ENCODE peak calls at places on chromosomes 7 and 10, in nine cellular contexts. P, F, Z, M, N, B, C, H and I are unnamed samples.

GRCh38 chr10:15106352-15107013 is 9.3 kb downstream of the RPP38 start:
- DNase-seq in M (peak; percentile 42), Z (peak; percentile 63), P (peak; percentile 3), F (peak; percentile 82), N (peak; percentile 58), C (peak; percentile 72), H (peak; percentile 80), B (no peak), I (peak; percentile 85)

GRCh38 chr10:77493239-77493806 is 144.3 kb downstream of the KCNMA1 start:
- DNase-seq in F (no peak), Z (no peak), N (no peak), C (no peak), H (no peak), B (no peak), M (no peak), P (no peak), I (no peak)

GRCh38 chr10:47378606-47379444 is 5.3 kb downstream of the ZNF488 start:
- DNase-seq in B (no peak), F (no peak), H (no peak), M (no peak), Z (no peak), C (peak; percentile 8), P (no peak), N (no peak), I (peak; percentile 6)

GRCh38 chr10:20247858-20248257 is 431.6 kb downstream of the PLXDC2 start:
- DNase-seq in C (no peak), F (no peak), N (no peak), P (no peak), M (no peak), H (no peak), B (no peak), Z (no peak), I (no peak)

GRCh38 chr10:34403512-34403911 is 411.6 kb downstream of the PARD3 start:
- DNase-seq in M (no peak), N (no peak), Z (no peak), C (no peak), F (no peak), B (no peak), H (peak; percentile 62), P (no peak), I (no peak)

GRCh38 chr7:158759749-158760444 is 55.3 kb upstream of the NCAPG2 start:
- DNase-seq in Z (no peak), P (no peak), C (no peak), B (no peak), N (no peak), M (no peak), H (no peak), F (no peak), I (no peak)

GRCh38 chr10:44242826-44243225 is 142.1 kb downstream of the CXCL12 start:
- DNase-seq in C (no peak), N (peak; percentile 5), P (no peak), Z (no peak), B (no peak), F (no peak), H (no peak), M (no peak), I (no peak)

GRCh38 chr10:14673189-14673947 is 101.3 kb downstream of the FAM107B start:
- DNase-seq in F (no peak), P (no peak), Z (no peak), B (no peak), H (no peak), N (no peak), C (no peak), M (no peak), I (no peak)

GRCh38 chr10:70603439-70603778 is 868 bp upstream of the PRF1 start:
- DNase-seq in B (no peak), H (no peak), P (no peak), F (no peak), C (no peak), M (peak; percentile 20), Z (no peak), N (no peak), I (no peak)

GRCh38 chr10:97412891-97413304 is 11.8 kb upstream of the RRP12 start:
- DNase-seq in H (no peak), N (peak; percentile 84), Z (no peak), M (no peak), B (no peak), P (no peak), C (no peak), F (no peak), I (no peak)

GRCh38 chr10:114648368-114648767 is 9.7 kb downstream of the ABLIM1 start:
- DNase-seq in B (no peak), H (peak; percentile 88), M (no peak), C (no peak), F (no peak), P (no peak), Z (no peak), N (no peak), I (no peak)

GRCh38 chr7:151864561-151864960 is 12.4 kb downstream of the PRKAG2 start:
- DNase-seq in Z (no peak), P (no peak), C (no peak), N (no peak), M (no peak), F (no peak), H (no peak), B (no peak), I (no peak)

GRCh38 chr7:130301606-130302005 is 8.6 kb downstream of the CPA4 start:
- DNase-seq in F (no peak), Z (no peak), M (no peak), B (no peak), N (no peak), C (no peak), P (no peak), H (no peak), I (no peak)

GRCh38 chr10:66151346-66151745 is 774.5 kb upstream of the LRRTM3 start:
- DNase-seq in N (no peak), C (no peak), B (no peak), P (no peak), F (no peak), M (no peak), Z (no peak), H (no peak), I (no peak)

GRCh38 chr7:102170417-102170970 is 116.2 kb upstream of the SH2B2 start:
- DNase-seq in H (no peak), Z (no peak), N (no peak), C (no peak), M (no peak), B (no peak), F (peak; percentile 61), P (no peak), I (peak; percentile 4)

GRCh38 chr10:73647211-73647874 is 6.1 kb upstream of the MYOZ1 start:
- DNase-seq in N (peak; percentile 30), Z (peak; percentile 67), B (no peak), F (peak; percentile 83), H (no peak), M (no peak), C (no peak), P (peak; percentile 37), I (peak; percentile 95)

GRCh38 chr10:50927522-50928189 is 42.2 kb upstream of the A1CF start:
- DNase-seq in N (no peak), M (no peak), H (no peak), P (no peak), F (no peak), B (no peak), C (no peak), Z (no peak), I (no peak)

GRCh38 chr7:70915067-70915466 is 216.9 kb upstream of the GALNT17 start:
- DNase-seq in F (no peak), M (no peak), Z (no peak), P (no peak), H (no peak), B (no peak), C (no peak), N (no peak), I (no peak)

GRCh38 chr10:22702348-22702747 is 12.0 kb downstream of the PIP4K2A start:
- DNase-seq in F (no peak), C (peak; percentile 80), H (no peak), Z (peak; percentile 50), M (no peak), N (no peak), P (no peak), B (no peak), I (no peak)

GRCh38 chr10:124007773-124008145 is 85.6 kb downstream of the CHST15 start:
- DNase-seq in F (no peak), Z (no peak), C (no peak), M (no peak), H (no peak), P (no peak), B (no peak), N (no peak), I (no peak)

GRCh38 chr7:72925546-72926120 is 738 bp downstream of the POM121 start:
- DNase-seq in P (no peak), H (no peak), B (no peak), Z (no peak), F (no peak), M (no peak), C (no peak), N (no peak), I (peak; percentile 90)

GRCh38 chr10:11335167-11335652 is 276.2 kb downstream of the USP6NL start:
- DNase-seq in C (no peak), F (no peak), M (no peak), N (no peak), B (no peak), H (peak; percentile 47), P (no peak), Z (no peak), I (no peak)